ENCODE peak calls at places on chromosomes 16 and 17, in nine cellular contexts. E, S, A, U, N, V, G, I and M are unnamed samples.

GRCh38 chr16:84751947-84752346 is 52.1 kb downstream of the USP10 start:
- DNase-seq in U (no peak), N (no peak), S (no peak), E (peak), A (peak), G (no peak), I (no peak), V (no peak), M (peak)

GRCh38 chr17:55273579-55274370 is 9.0 kb downstream of the HLF start:
- DNase-seq in S (no peak), E (no peak), G (peak), N (no peak), A (no peak), I (peak), V (peak), U (peak), M (peak)

GRCh38 chr16:64627781-64628180 is 494.1 kb downstream of the CDH11 start:
- DNase-seq in S (no peak), U (no peak), I (no peak), A (no peak), G (no peak), E (no peak), N (no peak), V (no peak), M (no peak)

GRCh38 chr16:35391328-35391727 is 1931.9 kb downstream of the TP53TG3F start:
- DNase-seq in V (no peak), U (peak), E (no peak), S (peak), N (no peak), I (no peak), A (peak), G (no peak), M (peak)

GRCh38 chr16:18839555-18839954 is 38.2 kb upstream of the ARL6IP1 start:
- DNase-seq in I (peak), G (peak), V (no peak), N (no peak), U (no peak), S (no peak), E (no peak), A (peak), M (peak)

GRCh38 chr17:17041018-17041521 is 1.2 kb upstream of the MPRIP start:
- DNase-seq in A (no peak), S (peak), V (no peak), N (no peak), E (no peak), U (peak), G (no peak), I (peak), M (peak)

GRCh38 chr16:27242868-27243590 is 25.5 kb downstream of the NSMCE1 start:
- DNase-seq in V (no peak), U (peak), A (peak), S (peak), E (peak), N (no peak), I (no peak), G (no peak), M (no peak)

GRCh38 chr16:30942421-30942796 is 6.5 kb upstream of the ORAI3 start:
- DNase-seq in V (no peak), I (no peak), A (no peak), U (no peak), E (no peak), N (no peak), S (no peak), G (no peak), M (no peak)

GRCh38 chr16:89519881-89520280 is 11.7 kb downstream of the SPG7 start:
- DNase-seq in G (no peak), I (no peak), S (no peak), V (no peak), N (no peak), U (no peak), E (no peak), A (no peak), M (no peak)

GRCh38 chr17:80212962-80213650 is 7.0 kb downstream of the SGSH start:
- DNase-seq in V (no peak), E (no peak), G (no peak), A (no peak), S (no peak), U (no peak), N (no peak), I (no peak), M (no peak)

GRCh38 chr16:27999687-28000086 is 63.8 kb downstream of the GSG1L start:
- DNase-seq in A (no peak), S (peak), I (no peak), G (no peak), U (no peak), V (no peak), E (no peak), N (no peak), M (peak)

GRCh38 chr16:58563775-58564174 is 48.5 kb downstream of the SETD6 start:
- DNase-seq in V (no peak), I (no peak), E (no peak), N (no peak), A (no peak), G (no peak), S (no peak), U (no peak), M (no peak)

GRCh38 chr17:17345294-17345597 is 42.1 kb downstream of the NT5M start:
- DNase-seq in N (peak), V (peak), U (no peak), A (no peak), G (peak), I (no peak), E (no peak), S (no peak), M (no peak)

GRCh38 chr17:58527306-58527705 is 12.9 kb upstream of the MTMR4 start:
- DNase-seq in I (no peak), V (no peak), S (no peak), U (no peak), G (no peak), A (peak), N (no peak), E (no peak), M (no peak)

GRCh38 chr16:12646490-12647274 is 157.0 kb downstream of the CPPED1 start:
- DNase-seq in N (no peak), I (no peak), E (no peak), V (no peak), G (peak), U (no peak), S (peak), A (no peak), M (no peak)

GRCh38 chr17:40501499-40501911 is at the start of gene TNS4:
- DNase-seq in V (no peak), E (no peak), I (peak), S (no peak), U (no peak), N (no peak), G (peak), A (no peak), M (peak)

GRCh38 chr16:27752241-27752640 is 202.3 kb downstream of the KATNIP start:
- DNase-seq in G (no peak), N (no peak), S (no peak), I (no peak), U (no peak), E (no peak), V (no peak), A (no peak), M (no peak)

GRCh38 chr16:47887496-47887895 is 268.3 kb downstream of the ABCC12 start:
- DNase-seq in A (peak), E (no peak), V (no peak), N (no peak), G (no peak), S (peak), I (no peak), U (peak), M (peak)

GRCh38 chr16:83932955-83933673 is 19.9 kb upstream of the OSGIN1 start:
- DNase-seq in I (no peak), A (no peak), S (peak), U (no peak), N (no peak), V (no peak), G (no peak), E (no peak), M (no peak)

GRCh38 chr17:48486557-48486956 is 44.3 kb downstream of the HOXB1 start:
- DNase-seq in G (no peak), U (peak), N (no peak), S (peak), I (no peak), A (peak), E (no peak), V (no peak), M (peak)

GRCh38 chr17:42980766-42981397 is 517 bp downstream of the RUNDC1 start:
- DNase-seq in A (peak), V (no peak), G (peak), U (peak), N (no peak), I (peak), E (no peak), S (peak), M (peak)

GRCh38 chr16:53421248-53421647 is 13.0 kb upstream of the RBL2 start:
- DNase-seq in S (no peak), U (no peak), G (no peak), A (no peak), N (no peak), I (no peak), E (no peak), V (no peak), M (no peak)
- TF ChIP-seq CTCF in S (no peak), U (no peak), G (no peak), A (no peak), N (no peak), I (no peak), E (no peak), V (no peak), M (no peak)

DNA sequence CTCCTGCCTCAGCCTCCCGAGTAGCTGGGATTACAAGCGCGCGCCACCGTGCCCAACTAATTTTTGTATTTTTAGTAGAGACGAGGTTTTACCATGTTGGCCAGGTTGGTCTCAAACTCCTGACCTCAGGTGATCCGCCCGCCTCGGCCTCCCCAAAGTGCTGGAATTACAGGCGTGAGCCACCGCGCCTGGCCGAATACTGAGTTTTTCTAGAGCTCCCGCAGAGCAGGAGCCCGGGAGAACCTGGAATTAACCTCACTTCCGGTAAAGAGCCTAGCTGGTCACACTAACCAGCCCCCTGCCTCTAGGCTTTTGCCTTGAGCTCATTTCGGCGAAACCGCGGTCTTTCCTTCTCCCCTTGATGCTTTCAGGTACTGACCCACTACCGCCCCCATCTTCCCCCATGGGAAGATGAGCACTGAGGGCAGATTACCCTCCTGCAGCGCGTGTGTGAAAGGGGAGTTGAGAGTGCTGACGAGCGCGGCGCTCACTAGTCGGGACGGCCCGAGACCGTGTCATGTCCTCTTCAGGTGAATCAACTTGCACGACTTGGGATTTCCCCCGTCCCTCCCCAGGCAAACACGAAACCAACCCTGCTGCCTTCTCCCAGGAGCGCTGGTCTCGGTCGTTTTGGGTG is 743 bp upstream of the NEK8 start:
- DNase-seq in U (no peak), S (peak), N (no peak), E (no peak), V (no peak), G (peak), I (no peak), A (peak), M (peak)
- H3K4me3 ChIP-seq in U (peak), S (peak), N (peak), E (peak), V (peak), G (peak), I (peak), A (peak), M (peak)

GRCh38 chr16:2716948-2717347 is 3.1 kb downstream of the PRSS27 start:
- DNase-seq in S (no peak), G (no peak), E (no peak), A (no peak), V (no peak), U (no peak), N (no peak), I (no peak), M (no peak)
- TF ChIP-seq CTCF in S (no peak), G (no peak), E (no peak), A (no peak), V (no peak), U (no peak), N (no peak), I (no peak), M (no peak)

GRCh38 chr17:61400058-61400785 is 579 bp downstream of the TBX2 start:
- DNase-seq in N (no peak), I (no peak), A (peak), E (no peak), V (no peak), G (no peak), S (peak), U (peak), M (no peak)
- H3K4me3 ChIP-seq in N (peak), I (peak), A (peak), E (peak), V (peak), G (peak), S (peak), U (peak), M (no peak)

GRCh38 chr17:50144845-50145531 is 5.5 kb downstream of the PPP1R9B start:
- DNase-seq in G (peak), A (no peak), V (no peak), I (peak), S (no peak), E (no peak), U (no peak), N (no peak), M (peak)

GRCh38 chr17:50146927-50147640 is 3.4 kb downstream of the PPP1R9B start:
- DNase-seq in S (no peak), U (no peak), E (no peak), G (no peak), V (no peak), I (no peak), N (no peak), A (no peak), M (no peak)

GRCh38 chr17:50147841-50148225 is 2.6 kb downstream of the PPP1R9B start:
- DNase-seq in A (peak), S (no peak), E (no peak), N (no peak), U (no peak), V (no peak), G (no peak), I (no peak), M (no peak)

GRCh38 chr17:50145532-50146229 is 4.8 kb downstream of the PPP1R9B start:
- DNase-seq in E (no peak), V (no peak), I (no peak), A (no peak), G (no peak), S (no peak), N (no peak), U (no peak), M (no peak)

GRCh38 chr17:50146230-50146926 is 4.1 kb downstream of the PPP1R9B start:
- DNase-seq in A (no peak), N (no peak), E (no peak), I (no peak), G (no peak), V (no peak), U (no peak), S (no peak), M (no peak)
- TF ChIP-seq CTCF in A (no peak), N (no peak), E (peak), I (peak), G (no peak), V (no peak), U (no peak), S (no peak), M (peak)

GRCh38 chr16:3259829-3260228 is 3.4 kb upstream of the MEFV start:
- DNase-seq in G (no peak), N (no peak), V (no peak), U (no peak), S (no peak), A (no peak), I (no peak), E (no peak), M (peak)

GRCh38 chr16:3254309-3254708 is 2.1 kb downstream of the MEFV start:
- DNase-seq in E (no peak), G (no peak), S (no peak), U (no peak), N (no peak), I (no peak), V (no peak), A (no peak), M (no peak)

GRCh38 chr16:3259097-3259496 is 2.7 kb upstream of the MEFV start:
- DNase-seq in V (no peak), A (peak), E (peak), I (peak), U (no peak), G (peak), N (no peak), S (no peak), M (no peak)

GRCh38 chr16:3256876-3257465 is 538 bp upstream of the MEFV start:
- DNase-seq in I (no peak), S (peak), V (no peak), G (no peak), N (no peak), E (no peak), U (peak), A (peak), M (peak)

DNA sequence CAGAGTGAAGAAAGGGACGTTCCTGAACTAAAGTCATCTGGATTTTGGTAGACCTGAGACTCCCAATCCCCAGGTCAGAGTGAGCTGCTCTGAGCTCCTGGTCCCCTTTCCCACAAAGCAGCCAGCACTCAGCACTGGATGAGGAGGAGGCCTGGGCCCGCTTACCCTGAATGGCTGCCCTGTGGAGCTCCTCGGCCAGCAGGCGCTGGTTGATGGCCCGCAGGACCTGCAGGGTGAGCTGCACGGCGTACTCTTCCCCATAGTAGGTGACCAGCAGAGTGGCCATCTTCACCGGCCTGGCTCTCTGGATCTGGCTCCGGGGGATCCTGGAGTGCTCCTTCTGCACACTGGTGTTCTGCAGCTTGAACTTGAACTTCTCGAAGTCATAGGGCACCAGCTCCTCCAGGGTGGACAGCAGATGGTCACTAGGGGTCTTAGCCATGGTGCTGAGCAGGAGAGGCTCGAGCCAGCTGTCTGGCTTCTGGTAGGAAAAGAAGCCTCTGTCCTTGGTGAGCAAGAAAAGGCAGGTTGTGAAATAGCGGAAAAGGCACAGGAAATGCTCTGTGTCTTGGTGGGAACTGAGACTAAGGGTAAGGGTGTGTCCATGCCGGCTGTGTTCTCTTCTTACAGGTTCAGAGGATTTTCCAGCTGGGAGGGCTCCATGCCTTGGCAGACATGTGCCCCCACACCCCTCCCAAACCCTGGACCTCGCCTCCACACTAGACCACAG is at the start of gene MEFV:
- DNase-seq in G (no peak), V (no peak), E (no peak), A (peak), I (peak), N (no peak), S (peak), U (no peak), M (peak)
- H3K4me3 ChIP-seq in G (peak), V (peak), E (no peak), A (no peak), I (peak), N (peak), S (no peak), U (no peak), M (no peak)

GRCh38 chr17:63442549-63443035 is 3.5 kb downstream of the CYB561 start:
- DNase-seq in V (no peak), E (no peak), A (no peak), N (no peak), S (no peak), U (no peak), G (no peak), I (no peak), M (no peak)
- TF ChIP-seq CTCF in V (no peak), E (peak), A (peak), N (no peak), S (no peak), U (no peak), G (no peak), I (no peak), M (no peak)

GRCh38 chr17:50532452-50533024 is at the start of gene EPN3:
- DNase-seq in E (no peak), S (no peak), V (no peak), N (no peak), A (no peak), I (no peak), G (peak), U (no peak), M (peak)
- H3K4me3 ChIP-seq in E (peak), S (no peak), V (peak), N (peak), A (no peak), I (no peak), G (peak), U (no peak), M (peak)

GRCh38 chr17:19648475-19649406 is at the start of gene ALDH3A2:
- DNase-seq in V (peak), I (peak), S (peak), A (peak), N (peak), G (peak), U (peak), E (peak), M (peak)
- TF ChIP-seq CTCF in V (no peak), I (peak), S (peak), A (peak), N (no peak), G (no peak), U (peak), E (peak), M (no peak)